ENCODE peak calls at places on chromosomes 1 and 21, in seven cellular contexts. T is cardiac fibroblast, H is Panc1, S is breast epithelium, V is lung, D is foreskin fibroblast, G is GM12865. K is an unnamed sample.

GRCh38 chr1:96865731-96866684 is 144.4 kb downstream of the PTBP2 start:
- DNase-seq in T (peak), H (no peak), S (no peak), V (no peak), D (peak), G (no peak), K (peak)

GRCh38 chr1:93056214-93056613 is 22.9 kb upstream of the MTF2 start:
- DNase-seq in T (peak), H (no peak), S (no peak), V (no peak), D (peak), G (peak), K (peak)

GRCh38 chr21:37712204-37712934 is 203.9 kb downstream of the KCNJ6 start:
- DNase-seq in T (peak), H (peak), S (peak), V (peak), D (peak), G (peak), K (peak)

GRCh38 chr1:227429447-227430359 is 111.4 kb upstream of the CDC42BPA start:
- DNase-seq in T (peak), H (no peak), S (no peak), V (no peak), D (peak), G (no peak), K (peak)

GRCh38 chr1:27346991-27347627 is 5.3 kb downstream of the SYTL1 start:
- DNase-seq in T (no peak), H (no peak), S (no peak), V (no peak), D (no peak), G (no peak), K (peak)

GRCh38 chr1:1238702-1239178 is 6.7 kb downstream of the B3GALT6 start:
- DNase-seq in T (no peak), H (no peak), S (no peak), V (no peak), D (no peak), G (no peak), K (no peak)

GRCh38 chr21:35329940-35330670 is 281.0 kb upstream of the RUNX1 start:
- DNase-seq in T (no peak), H (no peak), S (no peak), V (no peak), D (no peak), G (no peak), K (no peak)

GRCh38 chr1:217661407-217661806 is 30.3 kb downstream of the SPATA17 start:
- DNase-seq in T (peak), H (no peak), S (no peak), V (no peak), D (no peak), G (no peak), K (peak)

GRCh38 chr1:7224644-7225043 is 439.4 kb downstream of the CAMTA1 start:
- DNase-seq in T (no peak), H (no peak), S (no peak), V (no peak), D (no peak), G (peak), K (peak)
- TF ChIP-seq CTCF in T (no peak), H (no peak), S (no peak), V (no peak), D (no peak), G (no peak), K (no peak)

GRCh38 chr1:56074357-56074717 is 505.0 kb downstream of the PLPP3 start:
- DNase-seq in T (no peak), H (no peak), S (no peak), V (no peak), D (no peak), G (no peak), K (no peak)
- H3K4me3 ChIP-seq in T (no peak), H (no peak), S (no peak), V (no peak), D (no peak), G (no peak), K (no peak)

GRCh38 chr1:151720190-151720953 is 950 bp upstream of the RIIAD1 start:
- DNase-seq in T (no peak), H (no peak), S (no peak), V (no peak), D (no peak), G (peak), K (no peak)

GRCh38 chr1:151723726-151724370 is 2.5 kb downstream of the RIIAD1 start:
- DNase-seq in T (no peak), H (peak), S (no peak), V (no peak), D (no peak), G (no peak), K (peak)

GRCh38 chr1:151721788-151722510 is 627 bp downstream of the RIIAD1 start:
- DNase-seq in T (no peak), H (no peak), S (no peak), V (no peak), D (no peak), G (no peak), K (peak)

GRCh38 chr1:151718666-151719065 is 2.1 kb upstream of the CELF3 start:
- DNase-seq in T (no peak), H (no peak), S (no peak), V (no peak), D (no peak), G (no peak), K (no peak)

GRCh38 chr1:151720974-151721787 is at the start of gene RIIAD1:
- DNase-seq in T (no peak), H (no peak), S (no peak), V (no peak), D (no peak), G (peak), K (peak)
- TF ChIP-seq CTCF in T (no peak), H (no peak), S (no peak), V (no peak), D (no peak), G (no peak), K (no peak)

GRCh38 chr1:110630770-110631663 is 24.9 kb upstream of the KCNA2 start:
- DNase-seq in T (peak), H (peak), S (peak), V (peak), D (peak), G (peak), K (peak)
- H3K4me3 ChIP-seq in T (no peak), H (no peak), S (no peak), V (no peak), D (no peak), G (peak), K (no peak)

GRCh38 chr1:117511273-117511672 is 94.6 kb upstream of the TENT5C start:
- DNase-seq in T (no peak), H (no peak), S (no peak), V (no peak), D (no peak), G (no peak), K (peak)

DNA sequence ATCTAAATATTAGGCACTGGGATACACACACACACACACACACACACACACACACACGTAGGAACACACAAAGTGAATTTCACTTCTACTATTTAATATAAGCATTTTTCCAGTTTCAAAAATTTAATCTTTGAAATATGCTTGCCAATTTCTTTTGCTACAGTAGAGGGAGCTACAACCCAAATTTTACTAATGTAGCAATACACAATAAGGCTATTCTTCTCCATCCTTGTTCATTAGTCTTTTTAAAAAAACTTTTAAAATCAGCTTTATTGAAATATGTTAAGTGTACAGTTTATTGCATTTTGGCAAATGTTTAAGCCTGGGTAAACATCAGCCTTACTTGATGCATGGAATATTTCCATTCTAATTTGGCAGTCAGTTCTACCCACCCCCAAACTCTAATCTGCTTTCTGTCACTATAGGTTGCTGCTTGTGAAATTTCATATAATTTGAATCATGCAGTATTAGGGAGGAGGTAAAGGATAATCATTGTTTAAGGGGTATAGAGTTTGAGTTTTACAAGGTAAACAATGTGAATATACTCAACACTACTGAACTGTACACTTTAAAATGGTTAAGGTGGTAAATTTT is 93.0 kb upstream of the TENT5C start:
- DNase-seq in T (peak), H (no peak), S (no peak), V (no peak), D (no peak), G (peak), K (peak)
- TF ChIP-seq CTCF in T (peak), H (peak), S (no peak), V (peak), D (peak), G (peak), K (peak)

DNA sequence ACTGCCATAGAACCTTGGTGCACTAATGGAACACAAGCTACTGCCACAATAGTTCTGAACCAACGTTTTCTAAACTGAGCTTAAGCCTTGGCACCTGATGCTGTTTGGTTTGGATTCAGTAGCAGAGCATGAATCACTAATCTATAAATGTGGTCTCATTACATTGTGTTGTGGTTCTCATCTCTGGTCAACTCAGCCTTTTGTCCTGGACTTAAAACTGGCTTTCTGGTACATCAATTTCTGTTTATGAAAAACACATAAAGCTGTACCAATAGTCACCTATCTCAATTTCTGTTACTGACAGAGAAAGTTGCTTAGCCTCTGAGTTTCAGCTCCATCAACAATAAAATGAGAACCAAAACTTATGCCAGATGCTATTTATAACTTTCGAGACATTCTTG is 197.5 kb upstream of the KIAA0040 start:
- DNase-seq in T (no peak), H (no peak), S (no peak), V (no peak), D (no peak), G (peak), K (no peak)
- H3K4me3 ChIP-seq in T (no peak), H (no peak), S (no peak), V (no peak), D (no peak), G (no peak), K (no peak)